ENCODE peak calls at places on chromosomes 5 and 9, in five cellular contexts. O is IMR-90, E is stomach, I is heart left ventricle, Z is uterus. Y is an unnamed sample.

GRCh38 chr9:124448019-124448418 is 2.2 kb upstream of the ADGRD2 start:
- DNase-seq in O (no peak), E (no peak), I (peak; percentile 88), Z (no peak), Y (no peak)

GRCh38 chr5:153629496-153629895 is 139.0 kb downstream of the GRIA1 start:
- DNase-seq in O (no peak), E (no peak), I (no peak), Z (no peak), Y (no peak)

GRCh38 chr9:129816501-129817435 is 7.2 kb downstream of the TOR1A start:
- DNase-seq in O (no peak), E (no peak), I (no peak), Z (no peak), Y (no peak)

GRCh38 chr9:98908897-98909634 is 34.6 kb upstream of the COL15A1 start:
- DNase-seq in O (peak; percentile 91), E (no peak), I (no peak), Z (no peak), Y (no peak)

GRCh38 chr5:124000558-124000957 is 488.6 kb downstream of the CSNK1G3 start:
- DNase-seq in O (no peak), E (no peak), I (no peak), Z (no peak), Y (no peak)

GRCh38 chr5:140084466-140084865 is 29.4 kb upstream of the PURA start:
- DNase-seq in O (no peak), E (peak; percentile 49), I (peak; percentile 60), Z (no peak), Y (no peak)

GRCh38 chr5:87120518-87121314 is 147.0 kb upstream of the RASA1 start:
- DNase-seq in O (peak; percentile 93), E (no peak), I (no peak), Z (no peak), Y (no peak)

GRCh38 chr5:8766448-8766847 is 779.4 kb downstream of the SEMA5A start:
- DNase-seq in O (no peak), E (no peak), I (no peak), Z (no peak), Y (no peak)

GRCh38 chr9:71929223-71929622 is 17.8 kb downstream of the C9orf85 start:
- DNase-seq in O (peak; percentile 82), E (no peak), I (no peak), Z (no peak), Y (no peak)

GRCh38 chr9:138022121-138022741 is 144.6 kb downstream of the CACNA1B start:
- DNase-seq in O (no peak), E (peak; percentile 23), I (no peak), Z (no peak), Y (peak; percentile 30)

GRCh38 chr5:82694886-82695285 is 382.3 kb downstream of the TMEM167A start:
- DNase-seq in O (no peak), E (no peak), I (no peak), Z (no peak), Y (no peak)

GRCh38 chr9:104986096-104986495 is 58.1 kb upstream of the ABCA1 start:
- DNase-seq in O (no peak), E (no peak), I (no peak), Z (no peak), Y (no peak)

GRCh38 chr5:141753971-141754713 is 72.1 kb upstream of the ARAP3 start:
- DNase-seq in O (peak; percentile 24), E (peak; percentile 29), I (no peak), Z (no peak), Y (peak; percentile 52)

GRCh38 chr9:18611946-18612345 is 138.0 kb downstream of the ADAMTSL1 start:
- DNase-seq in O (no peak), E (no peak), I (no peak), Z (no peak), Y (no peak)

GRCh38 chr5:1159774-1160406 is 41.5 kb upstream of the SLC6A19 start:
- DNase-seq in O (no peak), E (no peak), I (no peak), Z (no peak), Y (no peak)

GRCh38 chr5:166370928-166371690 is 1920.3 kb upstream of the WWC1 start:
- DNase-seq in O (no peak), E (no peak), I (no peak), Z (no peak), Y (no peak)

GRCh38 chr9:80922544-80922943 is 766.8 kb downstream of the TLE1 start:
- DNase-seq in O (no peak), E (no peak), I (no peak), Z (no peak), Y (no peak)

GRCh38 chr9:118059520-118060278 is 355.5 kb downstream of the TLR4 start:
- DNase-seq in O (no peak), E (peak; percentile 34), I (peak; percentile 25), Z (no peak), Y (no peak)

GRCh38 chr9:19976226-19976625 is 187.4 kb upstream of the SLC24A2 start:
- DNase-seq in O (no peak), E (no peak), I (no peak), Z (no peak), Y (no peak)

GRCh38 chr5:5291357-5291756 is 131.1 kb upstream of the ICE1 start:
- DNase-seq in O (no peak), E (no peak), I (no peak), Z (peak; percentile 59), Y (no peak)

GRCh38 chr9:20343325-20343724 is 279.0 kb downstream of the MLLT3 start:
- DNase-seq in O (no peak), E (no peak), I (no peak), Z (no peak), Y (no peak)

GRCh38 chr5:60843693-60844428 is at the start of gene ELOVL7:
- DNase-seq in O (peak; percentile 11), E (peak; percentile 79), I (peak; percentile 41), Z (peak; percentile 15), Y (peak; percentile 15)

GRCh38 chr5:59357421-59357977 is 536.0 kb downstream of the PDE4D start:
- DNase-seq in O (peak; percentile 8), E (peak; percentile 28), I (peak; percentile 39), Z (no peak), Y (no peak)

GRCh38 chr9:94603259-94603776 is 9.7 kb upstream of the FBP2 start:
- DNase-seq in O (peak; percentile 61), E (peak; percentile 87), I (peak; percentile 51), Z (peak; percentile 70), Y (peak; percentile 99)

GRCh38 chr9:87490225-87490624 is 7.4 kb upstream of the DAPK1 start:
- DNase-seq in O (no peak), E (no peak), I (no peak), Z (no peak), Y (no peak)

GRCh38 chr5:19264821-19265220 is 723.2 kb downstream of the CDH18 start:
- DNase-seq in O (no peak), E (no peak), I (no peak), Z (no peak), Y (no peak)

GRCh38 chr5:123708074-123708806 is 196.3 kb downstream of the CSNK1G3 start:
- DNase-seq in O (peak; percentile 90), E (no peak), I (no peak), Z (no peak), Y (peak; percentile 26)

GRCh38 chr5:110288766-110289165 is 437.7 kb downstream of the TMEM232 start:
- DNase-seq in O (no peak), E (no peak), I (no peak), Z (no peak), Y (no peak)

DNA sequence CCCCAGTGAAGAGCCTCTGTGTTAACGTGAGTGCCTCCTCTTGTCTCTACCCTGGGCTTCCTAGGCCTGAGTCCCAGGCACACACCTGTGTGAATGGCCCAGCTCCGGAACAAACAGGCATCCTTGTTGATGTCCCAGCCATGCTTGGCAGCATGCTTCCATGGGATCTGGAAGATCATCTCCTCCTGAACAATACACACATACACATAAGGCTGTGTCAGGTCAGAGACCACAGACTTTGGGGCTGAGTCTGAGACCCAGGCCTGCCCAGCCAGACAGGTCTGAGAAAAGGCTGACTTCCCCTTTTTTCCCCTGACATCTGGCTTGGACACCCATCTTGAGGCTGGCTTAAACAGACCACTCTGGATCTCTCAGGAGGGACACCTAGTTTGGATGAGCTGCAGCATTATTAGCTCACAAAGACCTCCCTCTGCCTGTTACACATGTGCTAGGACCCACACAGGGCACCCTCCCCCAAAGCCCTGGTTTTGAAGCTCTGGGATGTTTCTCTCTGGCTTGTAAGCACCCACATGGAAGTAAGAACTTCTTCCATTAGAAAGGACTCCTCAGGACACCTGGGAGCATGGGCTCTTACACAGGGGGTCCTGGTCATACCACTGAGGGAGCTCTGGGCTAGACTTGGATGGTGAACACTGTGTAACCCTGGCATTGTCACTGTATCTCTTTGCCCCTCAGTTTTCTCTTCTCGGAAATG is 2.6 kb downstream of the IRF1 start:
- DNase-seq in O (no peak), E (peak; percentile 25), I (no peak), Z (peak; percentile 12), Y (no peak)
- TF ChIP-seq POLR2A in O (no peak), E (no peak), I (no peak), Z (no peak), Y (no peak)

GRCh38 chr9:122307036-122307435 is 42.4 kb downstream of the MRRF start:
- DNase-seq in O (no peak), E (no peak), I (no peak), Z (peak; percentile 46), Y (no peak)
- TF ChIP-seq POLR2A in O (no peak), E (no peak), I (no peak), Z (no peak), Y (no peak)

GRCh38 chr5:132435891-132436290 is 54.7 kb downstream of the IRF1 start:
- DNase-seq in O (no peak), E (no peak), I (no peak), Z (peak; percentile 4), Y (no peak)

GRCh38 chr5:132434391-132434790 is 56.2 kb downstream of the IRF1 start:
- DNase-seq in O (peak; percentile 61), E (no peak), I (no peak), Z (no peak), Y (no peak)

GRCh38 chr5:132433141-132433540 is 57.4 kb downstream of the IRF1 start:
- DNase-seq in O (no peak), E (no peak), I (no peak), Z (no peak), Y (no peak)

GRCh38 chr5:132436936-132437335 is 53.6 kb downstream of the IRF1 start:
- DNase-seq in O (no peak), E (no peak), I (no peak), Z (no peak), Y (no peak)

DNA sequence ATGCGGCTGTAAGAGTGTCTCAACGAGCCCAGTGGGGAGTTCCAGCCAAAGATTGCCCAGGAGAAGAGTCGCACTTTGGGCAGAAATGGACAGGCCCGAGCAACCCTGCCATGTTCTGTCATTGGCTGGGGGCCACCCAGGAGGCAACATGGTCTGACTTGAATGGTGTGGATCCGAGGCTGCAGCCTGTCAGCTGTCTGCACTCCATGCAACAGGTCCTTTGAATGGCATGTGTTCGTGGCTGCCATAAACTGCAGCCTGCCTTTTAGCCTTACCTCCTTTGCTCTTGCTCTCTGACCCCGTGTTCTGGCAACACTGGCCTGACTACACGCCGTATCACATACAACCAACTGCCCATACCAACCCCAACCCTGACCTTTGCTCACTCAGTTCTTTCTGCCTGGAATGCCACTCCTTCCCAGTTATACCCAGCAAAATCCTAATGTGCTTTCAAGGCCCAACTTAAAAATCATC is 55.7 kb downstream of the IRF1 start:
- DNase-seq in O (no peak), E (no peak), I (no peak), Z (no peak), Y (no peak)
- TF ChIP-seq POLR2A in O (no peak), E (no peak), I (no peak), Z (no peak), Y (no peak)

DNA sequence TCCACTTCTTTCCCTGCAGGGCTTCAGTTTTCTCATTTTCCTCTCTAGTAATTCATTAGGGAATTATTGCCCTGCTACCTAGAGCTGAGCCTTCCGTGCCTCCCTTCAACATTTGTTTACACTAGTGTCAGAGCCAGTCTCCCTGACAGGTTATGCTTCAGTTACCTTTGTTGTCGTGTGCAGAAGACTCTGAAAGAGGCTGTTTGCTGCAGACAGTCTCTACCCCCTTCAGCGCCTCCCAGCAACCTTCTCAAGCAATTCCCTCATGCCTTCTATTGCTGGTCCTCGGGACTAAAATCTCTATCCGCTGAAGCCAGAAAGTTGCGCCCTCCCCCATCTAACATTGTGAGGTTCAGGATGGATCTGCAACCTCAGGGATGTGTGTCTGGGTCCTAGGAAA is 12.8 kb downstream of the RALGPS1 start:
- DNase-seq in O (no peak), E (no peak), I (no peak), Z (no peak), Y (no peak)
- TF ChIP-seq POLR2A in O (no peak), E (no peak), I (no peak), Z (no peak), Y (no peak)

Y was measured in H54.